ENCODE peak calls at places on chromosomes 11 and 22, in ten cellular contexts. One of them, this sample, is unnamed.

GRCh38 chr22:47193606-47194316 is 431.3 kb downstream of the TBC1D22A start:
- DNase-seq in tibial artery: peak
- DNase-seq in H9: no peak
- DNase-seq in aorta: peak
- DNase-seq in osteoblast: peak
- DNase-seq in cardiac muscle cell: no peak
- DNase-seq in pancreas: no peak
- DNase-seq in fibroblast of lung: no peak
- DNase-seq in suprapubic skin: peak
- DNase-seq in A673: no peak
- DNase-seq in this sample: no peak

GRCh38 chr11:31487848-31488247 is 21.6 kb downstream of the IMMP1L start:
- DNase-seq in tibial artery: no peak
- DNase-seq in osteoblast: peak
- DNase-seq in H9: no peak
- DNase-seq in aorta: no peak
- DNase-seq in fibroblast of lung: peak
- DNase-seq in A673: peak
- DNase-seq in suprapubic skin: no peak
- DNase-seq in pancreas: no peak
- DNase-seq in cardiac muscle cell: peak
- DNase-seq in this sample: no peak

GRCh38 chr11:36311926-36312592 is 16.0 kb downstream of the PRR5L start:
- DNase-seq in A673: no peak
- DNase-seq in cardiac muscle cell: no peak
- DNase-seq in tibial artery: no peak
- DNase-seq in H9: no peak
- DNase-seq in pancreas: no peak
- DNase-seq in fibroblast of lung: peak
- DNase-seq in aorta: no peak
- DNase-seq in suprapubic skin: no peak
- DNase-seq in osteoblast: no peak
- DNase-seq in this sample: no peak

GRCh38 chr11:76216536-76217326 is 10.4 kb upstream of the WNT11 start:
- DNase-seq in cardiac muscle cell: no peak
- DNase-seq in H9: no peak
- DNase-seq in aorta: peak
- DNase-seq in fibroblast of lung: no peak
- DNase-seq in tibial artery: no peak
- DNase-seq in A673: no peak
- DNase-seq in suprapubic skin: no peak
- DNase-seq in pancreas: no peak
- DNase-seq in osteoblast: no peak
- DNase-seq in this sample: no peak

GRCh38 chr11:45366839-45367238 is 80.7 kb upstream of the SYT13 start:
- DNase-seq in tibial artery: no peak
- DNase-seq in aorta: no peak
- DNase-seq in cardiac muscle cell: no peak
- DNase-seq in fibroblast of lung: no peak
- DNase-seq in pancreas: no peak
- DNase-seq in A673: peak
- DNase-seq in H9: no peak
- DNase-seq in osteoblast: no peak
- DNase-seq in suprapubic skin: no peak
- DNase-seq in this sample: no peak

GRCh38 chr11:60887531-60887930 is 18.9 kb downstream of the PRPF19 start:
- DNase-seq in fibroblast of lung: peak
- DNase-seq in A673: peak
- DNase-seq in cardiac muscle cell: peak
- DNase-seq in osteoblast: no peak
- DNase-seq in tibial artery: no peak
- DNase-seq in aorta: no peak
- DNase-seq in H9: peak
- DNase-seq in suprapubic skin: no peak
- DNase-seq in pancreas: no peak
- DNase-seq in this sample: no peak

GRCh38 chr11:12248330-12248729 is 129.0 kb upstream of the PARVA start:
- DNase-seq in aorta: peak
- DNase-seq in pancreas: peak
- DNase-seq in suprapubic skin: no peak
- DNase-seq in fibroblast of lung: peak
- DNase-seq in osteoblast: no peak
- DNase-seq in cardiac muscle cell: peak
- DNase-seq in tibial artery: peak
- DNase-seq in H9: no peak
- DNase-seq in A673: no peak
- DNase-seq in this sample: peak

GRCh38 chr11:19508166-19508565 is 204.5 kb upstream of the NAV2 start:
- DNase-seq in tibial artery: no peak
- DNase-seq in A673: no peak
- DNase-seq in fibroblast of lung: no peak
- DNase-seq in pancreas: no peak
- DNase-seq in H9: no peak
- DNase-seq in suprapubic skin: no peak
- DNase-seq in cardiac muscle cell: no peak
- DNase-seq in aorta: no peak
- DNase-seq in osteoblast: peak
- DNase-seq in this sample: no peak

GRCh38 chr11:75714211-75714610 is 3.4 kb upstream of the MOGAT2 start:
- DNase-seq in H9: no peak
- DNase-seq in A673: no peak
- DNase-seq in cardiac muscle cell: no peak
- DNase-seq in osteoblast: no peak
- DNase-seq in suprapubic skin: no peak
- DNase-seq in pancreas: no peak
- DNase-seq in tibial artery: no peak
- DNase-seq in aorta: no peak
- DNase-seq in fibroblast of lung: no peak
- DNase-seq in this sample: no peak

GRCh38 chr11:85475637-85476517 is 151.3 kb downstream of the DLG2 start:
- DNase-seq in pancreas: no peak
- DNase-seq in cardiac muscle cell: no peak
- DNase-seq in A673: no peak
- DNase-seq in osteoblast: no peak
- DNase-seq in aorta: no peak
- DNase-seq in tibial artery: no peak
- DNase-seq in fibroblast of lung: no peak
- DNase-seq in H9: no peak
- DNase-seq in suprapubic skin: no peak
- DNase-seq in this sample: no peak

GRCh38 chr11:19988598-19988997 is 171.7 kb downstream of the DBX1 start:
- DNase-seq in aorta: peak
- DNase-seq in A673: no peak
- DNase-seq in fibroblast of lung: peak
- DNase-seq in tibial artery: peak
- DNase-seq in pancreas: no peak
- DNase-seq in H9: peak
- DNase-seq in cardiac muscle cell: peak
- DNase-seq in suprapubic skin: no peak
- DNase-seq in osteoblast: peak
- DNase-seq in this sample: peak

GRCh38 chr11:79501688-79502087 is 60.9 kb upstream of the TENM4 start:
- DNase-seq in suprapubic skin: no peak
- DNase-seq in pancreas: no peak
- DNase-seq in tibial artery: no peak
- DNase-seq in aorta: no peak
- DNase-seq in osteoblast: no peak
- DNase-seq in fibroblast of lung: no peak
- DNase-seq in cardiac muscle cell: no peak
- DNase-seq in A673: no peak
- DNase-seq in H9: no peak
- DNase-seq in this sample: no peak

GRCh38 chr11:87298155-87298554 is 260.4 kb downstream of the TMEM135 start:
- DNase-seq in A673: no peak
- DNase-seq in pancreas: no peak
- DNase-seq in suprapubic skin: no peak
- DNase-seq in tibial artery: no peak
- DNase-seq in H9: no peak
- DNase-seq in osteoblast: no peak
- DNase-seq in aorta: no peak
- DNase-seq in fibroblast of lung: no peak
- DNase-seq in cardiac muscle cell: no peak
- DNase-seq in this sample: no peak

GRCh38 chr11:34086554-34087278 is 18.7 kb upstream of the NAT10 start:
- DNase-seq in cardiac muscle cell: no peak
- DNase-seq in aorta: no peak
- DNase-seq in A673: no peak
- DNase-seq in fibroblast of lung: peak
- DNase-seq in H9: no peak
- DNase-seq in suprapubic skin: no peak
- DNase-seq in pancreas: no peak
- DNase-seq in tibial artery: no peak
- DNase-seq in osteoblast: peak
- DNase-seq in this sample: no peak
- H3K27ac ChIP-seq in cardiac muscle cell: no peak
- H3K27ac ChIP-seq in aorta: no peak
- H3K27ac ChIP-seq in A673: peak
- H3K27ac ChIP-seq in fibroblast of lung: no peak
- H3K27ac ChIP-seq in H9: no peak
- H3K27ac ChIP-seq in suprapubic skin: no peak
- H3K27ac ChIP-seq in pancreas: no peak
- H3K27ac ChIP-seq in tibial artery: no peak
- H3K27ac ChIP-seq in osteoblast: no peak
- H3K27ac ChIP-seq in this sample: no peak

GRCh38 chr11:10354389-10354788 is 49.5 kb downstream of the ADM start:
- DNase-seq in cardiac muscle cell: no peak
- DNase-seq in H9: no peak
- DNase-seq in osteoblast: no peak
- DNase-seq in fibroblast of lung: no peak
- DNase-seq in A673: no peak
- DNase-seq in aorta: no peak
- DNase-seq in tibial artery: no peak
- DNase-seq in pancreas: no peak
- DNase-seq in suprapubic skin: no peak
- DNase-seq in this sample: no peak
- H3K27ac ChIP-seq in cardiac muscle cell: no peak
- H3K27ac ChIP-seq in H9: peak
- H3K27ac ChIP-seq in osteoblast: no peak
- H3K27ac ChIP-seq in fibroblast of lung: no peak
- H3K27ac ChIP-seq in A673: no peak
- H3K27ac ChIP-seq in aorta: no peak
- H3K27ac ChIP-seq in tibial artery: no peak
- H3K27ac ChIP-seq in pancreas: no peak
- H3K27ac ChIP-seq in suprapubic skin: peak
- H3K27ac ChIP-seq in this sample: no peak

GRCh38 chr11:111920908-111921307 is 2.2 kb downstream of the C11orf52 start:
- DNase-seq in fibroblast of lung: no peak
- DNase-seq in tibial artery: no peak
- DNase-seq in osteoblast: no peak
- DNase-seq in A673: no peak
- DNase-seq in suprapubic skin: no peak
- DNase-seq in aorta: no peak
- DNase-seq in pancreas: no peak
- DNase-seq in cardiac muscle cell: no peak
- DNase-seq in H9: no peak
- DNase-seq in this sample: no peak

GRCh38 chr11:111923951-111924350 is 5.2 kb downstream of the C11orf52 start:
- DNase-seq in suprapubic skin: no peak
- DNase-seq in A673: no peak
- DNase-seq in aorta: no peak
- DNase-seq in fibroblast of lung: no peak
- DNase-seq in pancreas: no peak
- DNase-seq in cardiac muscle cell: no peak
- DNase-seq in tibial artery: no peak
- DNase-seq in H9: no peak
- DNase-seq in osteoblast: peak
- DNase-seq in this sample: no peak

GRCh38 chr11:111923351-111923788 is 4.7 kb downstream of the C11orf52 start:
- DNase-seq in cardiac muscle cell: peak
- DNase-seq in osteoblast: peak
- DNase-seq in A673: peak
- DNase-seq in fibroblast of lung: peak
- DNase-seq in pancreas: no peak
- DNase-seq in suprapubic skin: no peak
- DNase-seq in H9: no peak
- DNase-seq in tibial artery: no peak
- DNase-seq in aorta: peak
- DNase-seq in this sample: no peak

GRCh38 chr11:111925953-111926352 is 7.2 kb downstream of the C11orf52 start:
- DNase-seq in fibroblast of lung: no peak
- DNase-seq in osteoblast: no peak
- DNase-seq in cardiac muscle cell: no peak
- DNase-seq in tibial artery: no peak
- DNase-seq in A673: no peak
- DNase-seq in pancreas: no peak
- DNase-seq in suprapubic skin: no peak
- DNase-seq in aorta: no peak
- DNase-seq in H9: no peak
- DNase-seq in this sample: no peak

DNA sequence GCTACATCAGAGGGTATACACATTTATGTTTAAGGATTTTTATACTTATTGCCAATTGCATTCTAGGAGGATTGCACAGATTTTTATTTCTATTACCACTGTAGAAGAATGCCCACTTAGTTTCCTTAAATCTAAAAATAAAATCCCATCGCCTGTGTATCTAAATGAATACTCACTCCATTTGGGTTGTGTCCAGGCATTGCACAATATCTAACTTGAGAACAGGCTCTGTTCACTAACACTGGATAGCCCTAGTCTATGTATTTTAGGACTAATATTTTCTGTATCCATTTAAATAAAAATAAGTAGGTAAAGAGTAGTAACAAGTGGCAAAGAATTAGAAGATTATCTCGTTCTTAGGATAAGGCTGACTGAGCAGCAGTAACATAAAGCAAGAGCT is 4.1 kb downstream of the C11orf52 start:
- DNase-seq in tibial artery: no peak
- DNase-seq in fibroblast of lung: peak
- DNase-seq in pancreas: peak
- DNase-seq in osteoblast: peak
- DNase-seq in H9: no peak
- DNase-seq in A673: peak
- DNase-seq in suprapubic skin: no peak
- DNase-seq in aorta: no peak
- DNase-seq in cardiac muscle cell: peak
- DNase-seq in this sample: no peak
- H3K27ac ChIP-seq in tibial artery: peak
- H3K27ac ChIP-seq in fibroblast of lung: peak
- H3K27ac ChIP-seq in pancreas: no peak
- H3K27ac ChIP-seq in osteoblast: peak
- H3K27ac ChIP-seq in H9: no peak
- H3K27ac ChIP-seq in A673: peak
- H3K27ac ChIP-seq in suprapubic skin: peak
- H3K27ac ChIP-seq in aorta: peak
- H3K27ac ChIP-seq in cardiac muscle cell: peak
- H3K27ac ChIP-seq in this sample: peak

DNA sequence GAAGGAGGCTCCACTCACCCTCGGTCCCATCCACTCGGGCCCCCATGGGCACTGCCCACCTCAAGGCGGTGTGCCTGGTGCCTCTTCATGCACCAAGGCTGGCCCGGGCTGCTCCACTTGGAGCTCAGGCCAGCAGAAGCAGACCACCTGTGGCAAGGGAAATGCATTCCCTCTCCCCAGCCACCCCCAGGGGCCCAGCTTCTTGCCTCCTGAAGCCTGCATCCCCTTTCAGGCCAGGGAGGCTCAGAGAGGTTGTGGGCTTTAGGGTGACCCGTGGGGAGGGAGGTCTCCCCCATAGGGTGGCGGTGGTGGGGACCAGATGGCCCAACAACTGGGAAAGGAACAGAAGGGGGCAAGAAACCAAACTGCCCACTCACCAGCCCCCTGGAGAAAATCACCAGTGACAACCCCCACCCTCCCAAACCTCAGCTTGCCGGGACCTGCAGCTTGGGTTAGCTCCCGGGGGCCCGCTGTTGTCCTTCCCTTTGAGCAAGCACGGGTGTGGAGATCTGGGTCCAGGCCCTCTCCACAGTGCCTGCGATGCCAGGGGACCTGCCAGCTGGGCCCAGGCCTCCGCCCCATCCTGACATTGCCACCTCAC is 8.4 kb downstream of the CBX6 start:
- DNase-seq in suprapubic skin: peak
- DNase-seq in cardiac muscle cell: no peak
- DNase-seq in aorta: peak
- DNase-seq in pancreas: no peak
- DNase-seq in fibroblast of lung: no peak
- DNase-seq in tibial artery: peak
- DNase-seq in H9: peak
- DNase-seq in A673: no peak
- DNase-seq in osteoblast: peak
- DNase-seq in this sample: no peak
- H3K27ac ChIP-seq in suprapubic skin: no peak
- H3K27ac ChIP-seq in cardiac muscle cell: peak
- H3K27ac ChIP-seq in aorta: no peak
- H3K27ac ChIP-seq in pancreas: no peak
- H3K27ac ChIP-seq in fibroblast of lung: no peak
- H3K27ac ChIP-seq in tibial artery: peak
- H3K27ac ChIP-seq in H9: no peak
- H3K27ac ChIP-seq in A673: peak
- H3K27ac ChIP-seq in osteoblast: no peak
- H3K27ac ChIP-seq in this sample: no peak

This sample was measured in substantia nigra.